ENCODE peak calls at places on chromosomes 12 and 14, in seven cellular contexts. Q is AG10803; M is right cardiac atrium; T is NCI-H2081; H is A549; V is CD8-positive, alpha-beta memory T cell; K is H9. U is an unnamed sample.

GRCh38 chr14:64733899-64734298 is 29.7 kb downstream of the PLEKHG3 start:
- DNase-seq in Q (no peak), M (no peak), T (no peak), H (no peak), V (no peak), K (no peak), U (no peak)

GRCh38 chr12:3726455-3726854 is 26.5 kb downstream of the CRACR2A start:
- DNase-seq in Q (no peak), M (no peak), T (no peak), H (no peak), V (peak; percentile 13), K (no peak), U (no peak)

GRCh38 chr14:91388551-91388975 is 29.1 kb downstream of the CCDC88C start:
- DNase-seq in Q (no peak), M (no peak), T (no peak), H (no peak), V (peak; percentile 63), K (no peak), U (no peak)

GRCh38 chr14:84442481-84442880 is 1087.5 kb upstream of the FLRT2 start:
- DNase-seq in Q (no peak), M (no peak), T (peak; percentile 13), H (no peak), V (no peak), K (no peak), U (no peak)

GRCh38 chr14:94307410-94307992 is 14.4 kb upstream of the SERPINA10 start:
- DNase-seq in Q (no peak), M (no peak), T (no peak), H (no peak), V (no peak), K (no peak), U (no peak)

GRCh38 chr12:15774819-15775218 is 14.4 kb downstream of the EPS8 start:
- DNase-seq in Q (peak; percentile 88), M (no peak), T (peak; percentile 17), H (no peak), V (no peak), K (no peak), U (no peak)

GRCh38 chr14:78836777-78837176 is 666.6 kb downstream of the NRXN3 start:
- DNase-seq in Q (peak; percentile 53), M (peak; percentile 33), T (peak; percentile 55), H (peak; percentile 49), V (no peak), K (peak; percentile 85), U (peak; percentile 18)

GRCh38 chr14:96105921-96106441 is 66.8 kb downstream of the C14orf132 start:
- DNase-seq in Q (peak; percentile 18), M (peak; percentile 61), T (no peak), H (no peak), V (no peak), K (no peak), U (no peak)

GRCh38 chr12:53320352-53321195 is 836 bp downstream of the AAAS start:
- DNase-seq in Q (peak; percentile 43), M (no peak), T (no peak), H (no peak), V (no peak), K (no peak), U (no peak)

GRCh38 chr12:131035268-131035681 is 81.6 kb downstream of the ADGRD1 start:
- DNase-seq in Q (no peak), M (peak; percentile 71), T (no peak), H (no peak), V (no peak), K (no peak), U (no peak)

GRCh38 chr14:50085570-50086315 is 30.6 kb downstream of the VCPKMT start:
- DNase-seq in Q (peak; percentile 67), M (no peak), T (no peak), H (no peak), V (peak; percentile 49), K (no peak), U (no peak)

GRCh38 chr12:51890511-51891171 is 2.7 kb downstream of the ANKRD33 start:
- DNase-seq in Q (no peak), M (peak; percentile 40), T (no peak), H (no peak), V (no peak), K (peak; percentile 43), U (no peak)

GRCh38 chr12:113418213-113418879 is 3.8 kb upstream of the SDSL start:
- DNase-seq in Q (peak; percentile 15), M (peak; percentile 68), T (no peak), H (no peak), V (no peak), K (no peak), U (no peak)

GRCh38 chr12:68332726-68333630 is 816 bp upstream of the MDM1 start:
- DNase-seq in Q (peak; percentile 60), M (no peak), T (no peak), H (no peak), V (no peak), K (no peak), U (no peak)

GRCh38 chr12:118682656-118683055 is 298.7 kb upstream of the SRRM4 start:
- DNase-seq in Q (no peak), M (no peak), T (no peak), H (no peak), V (no peak), K (no peak), U (no peak)

GRCh38 chr14:65164068-65164824 is 61.9 kb upstream of the MAX start:
- DNase-seq in Q (peak; percentile 52), M (no peak), T (peak; percentile 38), H (peak; percentile 64), V (peak; percentile 43), K (no peak), U (no peak)

GRCh38 chr14:95297832-95298231 is 21.9 kb downstream of the CLMN start:
- DNase-seq in Q (no peak), M (no peak), T (no peak), H (no peak), V (no peak), K (no peak), U (no peak)

U was measured in kidney epithelial cell.